ENCODE peak calls at places on chromosome 16, in nine cellular contexts. F is BE2C, O is left cardiac atrium, R is AG04449, Q is T-helper 17 cell, B is NCI-H1105 treated with DMSO at 0.1 percent for 48 hours, M is caudate nucleus, Y is iPS-NIHi11, G is GM12865. H is an unnamed sample.
A peak's percentile ranks its signal among the peaks of the same experiment; 100 is the strongest.

GRCh38 chr16:86994651-86995171 is 322.5 kb downstream of the C16orf95 start:
- DNase-seq in G (no peak), Y (peak; percentile 48), M (no peak), Q (no peak), B (no peak), O (no peak), R (peak; percentile 79), F (no peak), H (no peak)

GRCh38 chr16:10370096-10370726 is 15.7 kb upstream of the ATF7IP2 start:
- DNase-seq in M (no peak), Y (no peak), R (no peak), G (peak; percentile 55), B (no peak), O (no peak), Q (no peak), F (no peak), H (no peak)

GRCh38 chr16:86219655-86220445 is 290.5 kb upstream of the FOXF1 start:
- DNase-seq in B (no peak), Q (no peak), M (no peak), O (no peak), Y (no peak), G (no peak), R (no peak), F (no peak), H (no peak)

GRCh38 chr16:74867281-74867849 is 92.7 kb upstream of the FA2H start:
- DNase-seq in R (no peak), B (no peak), Y (no peak), G (no peak), O (no peak), F (peak; percentile 72), Q (no peak), M (no peak), H (no peak)

GRCh38 chr16:396605-397004 is 394 bp upstream of the NME4 start:
- DNase-seq in O (peak; percentile 65), Y (no peak), B (peak; percentile 30), G (peak; percentile 59), Q (no peak), M (peak; percentile 45), R (no peak), F (peak; percentile 68), H (peak; percentile 61)

GRCh38 chr16:11308493-11309283 is 27.6 kb upstream of the PRM1 start:
- DNase-seq in G (peak; percentile 91), O (no peak), B (no peak), F (peak; percentile 55), Y (no peak), Q (no peak), R (no peak), M (no peak), H (no peak)

GRCh38 chr16:53911506-53911905 is 207.6 kb downstream of the FTO start:
- DNase-seq in Y (no peak), B (no peak), Q (no peak), R (no peak), F (no peak), M (no peak), G (no peak), O (no peak), H (no peak)

GRCh38 chr16:74030000-74030399 is 266.6 kb upstream of the PSMD7 start:
- DNase-seq in B (no peak), R (no peak), G (no peak), Y (no peak), M (no peak), O (no peak), F (no peak), Q (no peak), H (no peak)

GRCh38 chr16:72908362-72908838 is 139.5 kb downstream of the ZFHX3 start:
- DNase-seq in B (no peak), Q (no peak), O (no peak), M (no peak), Y (no peak), G (no peak), F (no peak), R (no peak), H (no peak)

GRCh38 chr16:8887438-8887765 is 5.3 kb downstream of the LITAFD start:
- DNase-seq in Y (no peak), R (no peak), O (no peak), B (no peak), G (no peak), Q (no peak), F (no peak), M (no peak), H (peak; percentile 6)

GRCh38 chr16:10868562-10869469 is 8.2 kb upstream of the CIITA start:
- DNase-seq in G (peak; percentile 79), R (no peak), Q (no peak), O (peak; percentile 58), M (no peak), F (no peak), Y (no peak), B (no peak), H (no peak)